ENCODE peak calls at places on chromosomes 3 and 15, in four cellular contexts. G is H1, X is GM12878, T is HepG2. C is an unnamed sample.

GRCh38 chr3:29441422-29441821 is 160.6 kb downstream of the RBMS3 start:
- DNase-seq in G (no peak), X (no peak), T (no peak), C (no peak)

GRCh38 chr15:49860101-49860500 is 239.3 kb downstream of the DTWD1 start:
- DNase-seq in G (no peak), X (no peak), T (no peak), C (no peak)

GRCh38 chr3:15055019-15055557 is 10.0 kb downstream of the MRPS25 start:
- DNase-seq in G (no peak), X (peak; percentile 54), T (no peak), C (no peak)

GRCh38 chr15:94029495-94029894 is 201.9 kb upstream of the MCTP2 start:
- DNase-seq in G (no peak), X (no peak), T (no peak), C (no peak)

GRCh38 chr3:197204729-197205128 is 93.7 kb downstream of the DLG1 start:
- DNase-seq in G (no peak), X (no peak), T (no peak), C (no peak)

GRCh38 chr3:187212705-187213104 is 15.4 kb downstream of the RTP1 start:
- DNase-seq in G (no peak), X (no peak), T (no peak), C (no peak)

GRCh38 chr3:184229424-184230080 is at the start of gene VWA5B2:
- DNase-seq in G (peak; percentile 86), X (no peak), T (peak; percentile 44), C (peak; percentile 84)

GRCh38 chr15:48282186-48282585 is 49.0 kb upstream of the DUT start:
- DNase-seq in G (no peak), X (no peak), T (no peak), C (no peak)

GRCh38 chr3:177448987-177449975 is 252.0 kb upstream of the TBL1XR1 start:
- DNase-seq in G (no peak), X (peak; percentile 36), T (peak; percentile 58), C (no peak)

GRCh38 chr15:67873777-67874176 is 33.9 kb upstream of the RNU6-1 start:
- DNase-seq in G (no peak), X (no peak), T (no peak), C (no peak)

GRCh38 chr3:48952510-48953118 is 34.0 kb downstream of the ARIH2 start:
- DNase-seq in G (peak; percentile 79), X (no peak), T (peak; percentile 45), C (peak; percentile 23)

GRCh38 chr3:107690522-107691138 is 167.9 kb downstream of the BBX start:
- DNase-seq in G (no peak), X (no peak), T (peak; percentile 45), C (no peak)

GRCh38 chr15:64137226-64137833 is 14.2 kb upstream of the SNX22 start:
- DNase-seq in G (no peak), X (no peak), T (no peak), C (no peak)

GRCh38 chr3:15015456-15015855 is 49.7 kb downstream of the MRPS25 start:
- DNase-seq in G (no peak), X (no peak), T (no peak), C (no peak)

GRCh38 chr3:33658971-33659848 is 58.8 kb downstream of the CLASP2 start:
- DNase-seq in G (no peak), X (peak; percentile 23), T (peak; percentile 64), C (peak; percentile 77)

GRCh38 chr3:54891540-54891897 is 36.3 kb downstream of the LRTM1 start:
- DNase-seq in G (no peak), X (no peak), T (peak; percentile 42), C (peak; percentile 69)

GRCh38 chr3:122563717-122564025 is 429 bp downstream of the PARP9 start:
- DNase-seq in G (no peak), X (no peak), T (no peak), C (no peak)

GRCh38 chr3:152969557-152970300 is 134.8 kb downstream of the P2RY1 start:
- DNase-seq in G (no peak), X (no peak), T (peak; percentile 18), C (no peak)

GRCh38 chr15:67413770-67414429 is 107.0 kb upstream of the C15orf61 start:
- DNase-seq in G (no peak), X (no peak), T (peak; percentile 35), C (no peak)

GRCh38 chr3:191702121-191702520 is 241.2 kb downstream of the PYDC2 start:
- DNase-seq in G (no peak), X (no peak), T (no peak), C (no peak)

GRCh38 chr3:108183178-108183577 is 39.0 kb downstream of the IFT57 start:
- DNase-seq in G (no peak), X (no peak), T (no peak), C (no peak)

GRCh38 chr3:194592798-194593752 is 40.1 kb downstream of the TMEM44 start:
- DNase-seq in G (no peak), X (no peak), T (no peak), C (no peak)

GRCh38 chr3:78659386-78659987 is 1108.3 kb downstream of the ROBO1 start:
- DNase-seq in G (no peak), X (no peak), T (peak; percentile 29), C (peak; percentile 17)

GRCh38 chr3:63193647-63194046 is 84.5 kb upstream of the SYNPR start:
- DNase-seq in G (no peak), X (no peak), T (peak; percentile 6), C (peak; percentile 9)

GRCh38 chr3:48477959-48478480 is 26.0 kb downstream of the SHISA5 start:
- DNase-seq in G (no peak), X (no peak), T (no peak), C (peak; percentile 0)

GRCh38 chr3:37680393-37680792 is 181.3 kb upstream of the CTDSPL start:
- DNase-seq in G (no peak), X (no peak), T (no peak), C (no peak)

GRCh38 chr3:12750223-12750622 is 8.8 kb downstream of the TMEM40 start:
- DNase-seq in G (no peak), X (no peak), T (peak; percentile 31), C (no peak)
- TF ChIP-seq SP1 in G (no peak), X (no peak), T (no peak), C (no peak)

GRCh38 chr15:79863886-79864285 is 32.9 kb downstream of the MTHFS start:
- DNase-seq in G (no peak), X (no peak), T (no peak), C (no peak)
- TF ChIP-seq SUZ12 in G (no peak), X (no peak), T (no peak), C (no peak)

GRCh38 chr15:74964794-74965193 is 8.2 kb upstream of the RPP25 start:
- DNase-seq in G (no peak), X (no peak), T (no peak), C (no peak)

GRCh38 chr15:74962219-74962618 is 5.6 kb upstream of the RPP25 start:
- DNase-seq in G (no peak), X (no peak), T (no peak), C (no peak)

GRCh38 chr15:74963213-74963612 is 6.6 kb upstream of the RPP25 start:
- DNase-seq in G (no peak), X (no peak), T (no peak), C (no peak)

GRCh38 chr15:74962671-74963070 is 6.1 kb upstream of the RPP25 start:
- DNase-seq in G (no peak), X (no peak), T (no peak), C (no peak)

DNA sequence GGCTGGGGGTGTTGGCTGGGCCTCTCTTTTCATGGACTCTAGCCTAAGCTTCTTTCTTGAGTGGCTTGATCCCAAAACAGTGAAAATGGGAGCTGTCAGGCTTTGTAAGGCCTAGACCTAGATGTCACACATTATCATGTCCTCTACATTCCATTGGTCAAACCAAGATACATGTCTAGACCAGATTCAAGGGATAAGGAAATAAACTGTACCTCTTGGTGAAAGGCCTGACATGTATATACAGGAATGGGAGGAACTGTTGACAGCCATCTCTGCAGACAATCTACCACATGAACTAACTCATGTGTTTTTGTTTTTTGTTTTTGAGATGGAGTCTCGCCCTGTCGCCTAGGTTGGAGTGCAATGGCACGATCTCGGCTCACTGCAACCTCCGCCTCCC is 11.1 kb upstream of the RPP25 start:
- DNase-seq in G (no peak), X (no peak), T (no peak), C (no peak)
- TF ChIP-seq SP1 in G (no peak), X (no peak), T (no peak), C (no peak)

GRCh38 chr3:138184994-138185393 is 2.1 kb upstream of the ARMC8 start:
- DNase-seq in G (no peak), X (no peak), T (no peak), C (no peak)
- TF ChIP-seq SUZ12 in G (no peak), X (no peak), T (no peak), C (no peak)

GRCh38 chr15:35697549-35698299 is 151.8 kb upstream of the DPH6 start:
- DNase-seq in G (no peak), X (no peak), T (no peak), C (no peak)
- TF ChIP-seq SP1 in G (no peak), X (no peak), T (no peak), C (no peak)

DNA sequence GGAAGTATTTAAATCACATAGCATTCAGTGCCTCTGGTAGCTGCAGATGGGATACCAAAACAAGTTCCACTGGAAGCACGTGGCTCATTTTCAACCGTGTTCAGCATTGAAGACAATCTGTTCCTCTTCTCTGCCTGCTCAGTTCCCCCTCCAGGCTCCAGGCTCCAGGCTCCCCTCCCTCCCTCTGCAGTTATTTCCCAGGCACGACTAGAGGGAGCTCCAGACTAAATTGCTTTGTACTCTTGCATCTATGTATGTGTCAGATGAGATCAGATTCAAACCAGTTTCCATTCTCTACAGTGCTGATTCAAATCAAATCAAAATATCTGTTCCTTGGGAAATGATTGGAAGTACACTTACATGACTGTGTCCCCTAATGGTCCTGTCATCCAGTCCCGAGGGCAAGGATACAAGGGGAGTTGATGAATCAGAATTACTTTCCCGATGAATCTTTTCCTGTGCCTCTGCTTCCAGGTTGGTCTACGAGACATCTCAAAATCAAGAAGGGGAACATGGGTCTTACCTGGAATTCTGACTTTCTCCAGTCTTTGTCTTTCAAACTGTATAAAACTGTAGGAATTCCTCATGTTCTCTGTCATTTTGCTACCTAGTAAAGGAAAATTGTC is 600.5 kb downstream of the EDEM1 start:
- DNase-seq in G (no peak), X (no peak), T (no peak), C (no peak)
- TF ChIP-seq SUZ12 in G (no peak), X (no peak), T (no peak), C (no peak)

GRCh38 chr3:133944641-133945441 is 49.2 kb upstream of the RAB6B start:
- DNase-seq in G (no peak), X (no peak), T (no peak), C (no peak)
- TF ChIP-seq SP1 in G (no peak), X (no peak), T (no peak), C (no peak)

DNA sequence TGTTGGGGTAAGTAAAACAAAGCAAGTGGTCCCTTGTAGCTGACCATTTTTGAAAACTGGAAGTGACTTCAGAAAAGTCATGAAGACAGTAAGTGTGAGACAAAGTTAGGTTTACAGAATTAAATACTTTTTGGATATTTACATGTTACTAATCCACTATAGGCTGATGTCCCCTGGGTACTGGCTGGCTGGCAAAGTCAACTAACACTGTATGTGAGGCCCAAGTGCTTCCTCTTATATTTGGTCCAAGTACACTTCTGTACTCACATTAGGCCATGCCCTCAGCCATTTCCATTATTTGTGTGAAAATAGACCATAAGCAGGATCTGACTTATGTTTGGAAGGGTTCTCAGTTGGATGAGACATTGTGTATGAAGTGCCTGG is 5.5 kb upstream of the LEKR1 start:
- DNase-seq in G (no peak), X (no peak), T (no peak), C (no peak)
- TF ChIP-seq SUZ12 in G (no peak), X (no peak), T (no peak), C (no peak)

C was measured in HEK293T.